ENCODE peak calls at places on chromosomes 16 and 17, in five cellular contexts. Y is ovary, A is upper lobe of right lung, E is suprapubic skin, M is mammary epithelial cell. L is an unnamed sample. For H3K36me3, the result is how much of the 10 kb centered on the place peaks cover.

GRCh38 chr16:84869464-84869863 is 49.7 kb downstream of the CRISPLD2 start:
- DNase-seq in M (no peak), E (no peak), A (no peak), Y (no peak), L (no peak)

GRCh38 chr16:19822534-19822933 is 62.1 kb downstream of the GPRC5B start:
- DNase-seq in M (no peak), Y (no peak), A (no peak), E (no peak), L (no peak)

GRCh38 chr17:8868529-8868951 is 1.1 kb upstream of the PIK3R6 start:
- DNase-seq in A (no peak), Y (no peak), E (no peak), M (no peak), L (no peak)

GRCh38 chr16:30350134-30350871 is 4.8 kb downstream of the CD2BP2 start:
- DNase-seq in Y (no peak), A (no peak), E (peak), M (no peak), L (peak)

GRCh38 chr16:88320947-88321634 is 61.7 kb upstream of the ZNF469 start:
- DNase-seq in A (no peak), M (no peak), Y (no peak), E (no peak), L (no peak)

GRCh38 chr16:74562117-74562516 is 44.8 kb downstream of the GLG1 start:
- DNase-seq in Y (no peak), A (no peak), M (no peak), E (no peak), L (no peak)

GRCh38 chr16:88760424-88761142 is 24.4 kb downstream of the PIEZO1 start:
- DNase-seq in E (no peak), M (no peak), Y (no peak), A (no peak), L (no peak)

GRCh38 chr16:74633686-74634085 is 26.8 kb upstream of the GLG1 start:
- DNase-seq in E (no peak), A (peak), M (no peak), Y (no peak), L (no peak)

GRCh38 chr17:8062435-8062806 is 23.6 kb downstream of the ALOX15B start:
- DNase-seq in Y (no peak), E (no peak), M (no peak), A (no peak), L (no peak)

GRCh38 chr16:19210175-19210924 is 42.3 kb downstream of the SYT17 start:
- DNase-seq in E (no peak), Y (no peak), A (no peak), M (no peak), L (no peak)

GRCh38 chr16:72961115-72961832 is 86.7 kb downstream of the ZFHX3 start:
- DNase-seq in A (no peak), E (no peak), Y (no peak), M (no peak), L (peak)

GRCh38 chr17:72945468-72945867 is 147.0 kb downstream of the SLC39A11 start:
- DNase-seq in E (no peak), M (no peak), Y (no peak), A (no peak), L (no peak)

GRCh38 chr16:78551487-78552085 is 452.1 kb downstream of the WWOX start:
- DNase-seq in Y (no peak), A (no peak), E (no peak), M (no peak), L (no peak)

GRCh38 chr17:38910325-38910724 is 15.1 kb upstream of the LASP1NB start:
- DNase-seq in Y (no peak), M (no peak), E (peak), A (peak), L (no peak)

GRCh38 chr17:36856921-36857381 is 80.3 kb upstream of the LHX1 start:
- DNase-seq in E (no peak), Y (no peak), A (no peak), M (no peak), L (no peak)

GRCh38 chr17:78986048-78986648 is 6.4 kb upstream of the LGALS3BP start:
- DNase-seq in A (no peak), E (no peak), Y (no peak), M (no peak), L (peak)

GRCh38 chr16:27879601-27880247 is 183.8 kb downstream of the GSG1L start:
- DNase-seq in M (no peak), E (no peak), A (no peak), Y (no peak), L (no peak)

GRCh38 chr16:56999409-57000270 is 10.3 kb downstream of the NLRC5 start:
- DNase-seq in A (no peak), E (peak), M (no peak), Y (no peak), L (no peak)

GRCh38 chr16:4927661-4928060 is 9.3 kb downstream of the PPL start:
- DNase-seq in A (no peak), E (no peak), M (no peak), Y (no peak), L (no peak)

GRCh38 chr17:39591958-39592954 is 15.5 kb downstream of the NEUROD2 start:
- DNase-seq in Y (no peak), A (no peak), M (peak), E (no peak), L (peak)

GRCh38 chr16:66587881-66588600 is 8.8 kb downstream of the CMTM2 start:
- DNase-seq in Y (no peak), A (no peak), E (no peak), M (no peak), L (no peak)

GRCh38 chr17:20171741-20172377 is 162.7 kb downstream of the SPECC1 start:
- DNase-seq in M (no peak), E (no peak), Y (no peak), A (no peak), L (no peak)

GRCh38 chr16:49473131-49473530 is 99.5 kb downstream of the C16orf78 start:
- DNase-seq in E (peak), A (peak), Y (no peak), M (no peak), L (no peak)

GRCh38 chr16:64356267-64356666 is 765.6 kb downstream of the CDH11 start:
- DNase-seq in M (no peak), E (no peak), Y (no peak), A (no peak), L (no peak)

GRCh38 chr17:28485049-28485448 is 11.6 kb downstream of the SLC13A2 start:
- DNase-seq in M (no peak), E (no peak), Y (no peak), A (no peak), L (no peak)

GRCh38 chr17:1592751-1593629 is 30.4 kb upstream of the PITPNA start:
- DNase-seq in E (no peak), A (no peak), Y (no peak), M (no peak), L (peak)

GRCh38 chr16:46620265-46621005 is 744 bp downstream of the SHCBP1 start:
- DNase-seq in M (peak), E (no peak), Y (no peak), A (no peak), L (peak)

GRCh38 chr17:20896153-20896649 is 146.6 kb downstream of the USP22 start:
- DNase-seq in Y (peak), E (no peak), M (peak), A (no peak), L (no peak)

DNA sequence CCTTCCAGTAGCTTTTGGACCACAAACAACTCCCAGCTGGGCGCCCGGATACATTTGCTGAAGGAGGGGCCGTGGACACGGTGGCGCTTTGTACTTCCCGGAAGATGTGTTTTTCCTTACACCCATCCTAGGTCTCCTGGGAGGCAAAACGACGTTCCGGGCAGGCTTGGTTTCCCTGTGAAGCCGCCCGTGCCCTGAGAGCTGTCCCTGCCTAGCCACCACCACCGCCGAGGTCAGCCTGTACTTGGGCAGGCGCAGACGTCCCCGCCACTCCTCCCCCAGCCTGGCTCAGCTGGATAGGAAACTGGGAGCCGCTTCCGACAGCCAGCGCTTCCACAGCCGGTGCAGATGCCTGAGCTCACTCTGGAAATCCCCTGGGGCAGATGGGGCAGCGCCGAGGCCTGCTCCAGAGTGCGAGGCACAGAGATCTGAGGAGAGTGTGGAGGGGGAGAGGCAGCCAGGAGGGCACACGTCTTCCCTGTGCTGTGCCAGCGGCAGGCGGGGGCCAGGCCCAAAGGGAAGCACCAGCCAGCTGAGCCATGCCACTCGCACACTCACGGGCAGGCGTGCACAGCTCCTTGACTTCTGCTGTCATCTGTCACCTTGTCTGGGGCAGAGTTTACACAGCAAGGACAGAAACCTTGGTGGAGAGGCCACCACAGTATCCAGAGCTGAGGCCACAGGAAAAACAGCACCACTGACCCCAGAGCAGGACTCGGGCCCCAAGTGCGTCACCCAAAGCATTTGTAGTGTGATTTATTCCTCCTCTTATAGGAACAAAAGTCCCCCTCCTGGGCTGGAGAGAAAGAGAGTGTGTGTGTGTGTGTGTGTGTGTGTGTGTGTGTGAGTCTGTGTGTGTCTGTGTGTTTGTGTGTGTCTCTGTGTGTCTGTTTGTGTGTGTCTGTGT is 3.0 kb downstream of the RHBDF2 start:
- DNase-seq in M (peak), E (no peak), Y (peak), A (peak), L (peak)
- H3K27ac ChIP-seq in M (peak), E (peak), Y (peak), A (peak), L (peak)

GRCh38 chr17:4272213-4272975 is 8.6 kb upstream of the ANKFY1 start:
- DNase-seq in Y (no peak), M (no peak), A (no peak), E (no peak), L (peak)
- H3K36me3 ChIP-seq in Y (under half), M (under half), A (under half), E (under half), L (under half)

GRCh38 chr17:74712756-74713155 is at the start of gene CD300LF:
- DNase-seq in M (no peak), E (no peak), A (peak), Y (no peak), L (no peak)

GRCh38 chr17:74711058-74711824 is 1.5 kb downstream of the CD300LF start:
- DNase-seq in E (no peak), Y (no peak), M (no peak), A (peak), L (no peak)

GRCh38 chr17:74713199-74713755 is 554 bp upstream of the CD300LF start:
- DNase-seq in M (no peak), A (peak), Y (no peak), E (no peak), L (no peak)

GRCh38 chr17:74715144-74715543 is 2.4 kb upstream of the CD300LF start:
- DNase-seq in A (peak), E (no peak), Y (no peak), M (no peak), L (peak)

DNA sequence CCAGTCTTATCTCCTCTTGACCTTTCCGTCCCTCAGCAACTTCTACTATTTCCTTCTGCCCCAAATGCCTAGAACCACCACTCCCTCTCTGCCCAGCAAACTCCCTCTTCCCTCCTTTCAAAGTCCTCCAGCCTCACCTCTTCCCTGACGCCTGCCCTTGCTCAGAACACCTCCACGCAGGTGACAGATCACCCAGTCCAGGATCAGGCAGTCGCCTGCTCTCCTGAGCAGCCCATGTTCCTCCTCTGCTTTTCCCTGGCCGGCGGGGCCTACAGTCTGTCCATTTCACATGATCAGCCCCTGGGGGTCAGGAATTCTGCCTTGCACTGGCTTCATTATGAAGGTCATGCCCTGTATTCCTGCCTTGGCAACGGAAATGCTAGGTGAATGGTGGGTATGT is 422 bp downstream of the CD300LF start:
- DNase-seq in M (no peak), E (no peak), Y (no peak), A (peak), L (no peak)
- H3K4me3 ChIP-seq in M (no peak), E (no peak), Y (no peak), A (peak), L (no peak)

GRCh38 chr16:3355589-3355988 is at the start of gene OR2C1:
- DNase-seq in A (no peak), E (no peak), Y (no peak), M (no peak), L (no peak)

GRCh38 chr16:3356118-3356517 is 429 bp downstream of the OR2C1 start:
- DNase-seq in A (no peak), E (no peak), M (no peak), Y (no peak), L (no peak)

GRCh38 chr16:3362931-3363330 is 7.2 kb downstream of the OR2C1 start:
- DNase-seq in E (no peak), A (no peak), M (no peak), Y (no peak), L (no peak)

GRCh38 chr16:3363793-3364192 is 8.1 kb downstream of the OR2C1 start:
- DNase-seq in M (no peak), E (no peak), Y (no peak), A (no peak), L (no peak)

DNA sequence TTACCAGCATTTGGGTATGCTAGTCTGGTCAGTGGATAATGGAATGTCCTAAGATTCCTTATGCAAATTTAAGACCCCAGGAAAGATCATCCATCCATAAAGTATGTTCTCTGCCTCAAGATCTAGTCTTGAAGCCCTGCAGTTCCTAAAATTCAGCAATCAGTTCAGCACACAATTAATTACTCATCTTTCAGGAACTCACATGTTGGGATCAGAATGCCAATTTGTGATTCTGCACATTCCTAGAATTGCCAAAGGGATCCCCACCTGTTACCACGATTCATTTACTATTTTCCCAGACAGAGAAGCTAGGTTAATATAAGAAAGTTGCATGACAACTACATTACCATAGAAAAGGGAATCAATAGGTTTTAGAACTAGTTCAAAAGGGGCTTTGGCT is 3.2 kb downstream of the OR2C1 start:
- DNase-seq in A (no peak), Y (no peak), E (no peak), M (no peak), L (no peak)
- H3K27ac ChIP-seq in A (no peak), Y (no peak), E (no peak), M (no peak), L (no peak)

GRCh38 chr16:81951564-81951963 is 59.7 kb downstream of the SDR42E1 start:
- DNase-seq in E (no peak), A (no peak), Y (no peak), M (no peak), L (no peak)
- H3K36me3 ChIP-seq in E (under half), A (under half), Y (under half), M (under half), L (under half)

GRCh38 chr17:57875109-57876022 is 25.5 kb upstream of the MRPS23 start:
- DNase-seq in Y (peak), E (peak), M (peak), A (peak), L (no peak)

GRCh38 chr17:57877803-57878202 is 28.0 kb upstream of the MRPS23 start:
- DNase-seq in Y (no peak), E (no peak), M (no peak), A (no peak), L (no peak)

GRCh38 chr17:57874434-57875108 is 24.7 kb upstream of the MRPS23 start:
- DNase-seq in M (peak), A (no peak), Y (peak), E (peak), L (no peak)

GRCh38 chr17:57876023-57876865 is 26.4 kb upstream of the MRPS23 start:
- DNase-seq in A (no peak), E (no peak), Y (no peak), M (peak), L (no peak)

GRCh38 chr17:57876866-57877237 is 27.0 kb upstream of the MRPS23 start:
- DNase-seq in A (no peak), E (no peak), Y (no peak), M (no peak), L (no peak)
- H3K4me3 ChIP-seq in A (no peak), E (no peak), Y (no peak), M (no peak), L (no peak)

DNA sequence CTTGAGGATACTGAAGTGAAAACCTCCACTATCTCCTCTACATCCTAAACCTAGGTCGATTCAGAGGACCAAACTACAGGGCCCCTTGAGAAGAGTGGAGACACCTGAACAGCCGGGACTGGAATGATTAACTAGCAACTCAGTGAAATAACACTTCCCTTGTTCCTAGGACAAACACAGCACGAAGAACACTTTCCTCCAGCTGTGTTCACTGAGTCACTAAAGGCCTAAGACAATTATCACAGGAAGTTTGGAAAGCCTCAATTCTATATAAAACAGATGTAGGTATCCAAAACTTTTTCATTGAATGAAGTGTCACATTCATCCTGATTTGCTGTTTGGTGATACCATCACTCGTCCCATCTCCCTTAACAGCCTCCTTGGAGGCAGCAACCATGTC is 15.5 kb upstream of the CUEDC1 start:
- DNase-seq in Y (no peak), E (no peak), M (peak), A (no peak), L (no peak)
- H3K27ac ChIP-seq in Y (no peak), E (no peak), M (no peak), A (no peak), L (no peak)

GRCh38 chr17:81690066-81690465 is 6.3 kb downstream of the HGS start:
- DNase-seq in A (no peak), E (no peak), Y (no peak), M (no peak), L (no peak)
- H3K36me3 ChIP-seq in A (half or more), E (half or more), Y (under half), M (under half), L (under half)

GRCh38 chr16:80932725-80933124 is 74.0 kb downstream of the CMC2 start:
- DNase-seq in Y (peak), A (no peak), M (peak), E (peak), L (no peak)
- H3K4me3 ChIP-seq in Y (peak), A (peak), M (no peak), E (peak), L (no peak)

GRCh38 chr16:14400285-14400977 is 229.6 kb downstream of the PARN start:
- DNase-seq in Y (no peak), M (no peak), E (no peak), A (no peak), L (no peak)
- H3K27ac ChIP-seq in Y (no peak), M (no peak), E (peak), A (no peak), L (no peak)